ENCODE peak calls at places on chromosomes 6 and 20, in nine cellular contexts. One of them, this sample, is unnamed.

GRCh38 chr20:1816384-1817381 is 78.5 kb upstream of the SIRPA start:
- DNase-seq in aorta: no peak
- DNase-seq in GM13977: no peak
- DNase-seq in cardiac fibroblast: peak; percentile 86
- DNase-seq in GM10248: no peak
- DNase-seq in psoas muscle: no peak
- DNase-seq in fibroblast of lung: peak; percentile 77
- DNase-seq in activated CD8-positive, alpha-beta memory T cell treated with anti-CD3 and anti-CD28 coated beads, Interleukin-2, amount 50 U/mL, for 4 hours: no peak
- DNase-seq in CD8-positive, alpha-beta T cell: no peak
- DNase-seq in this sample: no peak

GRCh38 chr6:137819740-137820139 is 47.3 kb upstream of the TNFAIP3 start:
- DNase-seq in activated CD8-positive, alpha-beta memory T cell treated with anti-CD3 and anti-CD28 coated beads, Interleukin-2, amount 50 U/mL, for 4 hours: no peak
- DNase-seq in aorta: no peak
- DNase-seq in fibroblast of lung: no peak
- DNase-seq in CD8-positive, alpha-beta T cell: peak; percentile 63
- DNase-seq in GM13977: no peak
- DNase-seq in psoas muscle: no peak
- DNase-seq in GM10248: no peak
- DNase-seq in cardiac fibroblast: no peak
- DNase-seq in this sample: no peak

GRCh38 chr6:37517411-37517812 is 17.7 kb upstream of the CCDC167 start:
- DNase-seq in cardiac fibroblast: no peak
- DNase-seq in psoas muscle: no peak
- DNase-seq in fibroblast of lung: no peak
- DNase-seq in activated CD8-positive, alpha-beta memory T cell treated with anti-CD3 and anti-CD28 coated beads, Interleukin-2, amount 50 U/mL, for 4 hours: peak; percentile 65
- DNase-seq in CD8-positive, alpha-beta T cell: peak; percentile 89
- DNase-seq in GM13977: no peak
- DNase-seq in GM10248: peak; percentile 55
- DNase-seq in aorta: no peak
- DNase-seq in this sample: no peak

GRCh38 chr6:40037271-40037670 is 103.0 kb upstream of the MOCS1 start:
- DNase-seq in cardiac fibroblast: no peak
- DNase-seq in CD8-positive, alpha-beta T cell: no peak
- DNase-seq in aorta: no peak
- DNase-seq in fibroblast of lung: no peak
- DNase-seq in GM13977: no peak
- DNase-seq in psoas muscle: no peak
- DNase-seq in activated CD8-positive, alpha-beta memory T cell treated with anti-CD3 and anti-CD28 coated beads, Interleukin-2, amount 50 U/mL, for 4 hours: no peak
- DNase-seq in GM10248: no peak
- DNase-seq in this sample: no peak

GRCh38 chr6:18496462-18496861 is 109.3 kb downstream of the RNF144B start:
- DNase-seq in aorta: no peak
- DNase-seq in fibroblast of lung: peak; percentile 82
- DNase-seq in GM13977: no peak
- DNase-seq in activated CD8-positive, alpha-beta memory T cell treated with anti-CD3 and anti-CD28 coated beads, Interleukin-2, amount 50 U/mL, for 4 hours: no peak
- DNase-seq in GM10248: no peak
- DNase-seq in CD8-positive, alpha-beta T cell: no peak
- DNase-seq in cardiac fibroblast: no peak
- DNase-seq in psoas muscle: no peak
- DNase-seq in this sample: no peak

GRCh38 chr6:57177545-57178225 is 5.6 kb downstream of the BAG2 start:
- DNase-seq in cardiac fibroblast: peak; percentile 82
- DNase-seq in GM13977: no peak
- DNase-seq in fibroblast of lung: no peak
- DNase-seq in CD8-positive, alpha-beta T cell: no peak
- DNase-seq in GM10248: no peak
- DNase-seq in aorta: peak; percentile 74
- DNase-seq in activated CD8-positive, alpha-beta memory T cell treated with anti-CD3 and anti-CD28 coated beads, Interleukin-2, amount 50 U/mL, for 4 hours: no peak
- DNase-seq in psoas muscle: peak; percentile 44
- DNase-seq in this sample: no peak

GRCh38 chr6:73854998-73855718 is 159.2 kb downstream of the CD109 start:
- DNase-seq in psoas muscle: no peak
- DNase-seq in CD8-positive, alpha-beta T cell: no peak
- DNase-seq in activated CD8-positive, alpha-beta memory T cell treated with anti-CD3 and anti-CD28 coated beads, Interleukin-2, amount 50 U/mL, for 4 hours: no peak
- DNase-seq in cardiac fibroblast: peak; percentile 84
- DNase-seq in GM10248: peak; percentile 44
- DNase-seq in fibroblast of lung: peak; percentile 48
- DNase-seq in GM13977: peak; percentile 47
- DNase-seq in aorta: no peak
- DNase-seq in this sample: peak; percentile 66

GRCh38 chr20:17557675-17558006 is 12.2 kb upstream of the DSTN start:
- DNase-seq in psoas muscle: no peak
- DNase-seq in cardiac fibroblast: peak; percentile 70
- DNase-seq in GM13977: no peak
- DNase-seq in aorta: no peak
- DNase-seq in fibroblast of lung: peak; percentile 92
- DNase-seq in GM10248: no peak
- DNase-seq in CD8-positive, alpha-beta T cell: no peak
- DNase-seq in activated CD8-positive, alpha-beta memory T cell treated with anti-CD3 and anti-CD28 coated beads, Interleukin-2, amount 50 U/mL, for 4 hours: no peak
- DNase-seq in this sample: no peak

GRCh38 chr6:95078457-95078856 is 498.9 kb upstream of the MANEA start:
- DNase-seq in GM13977: no peak
- DNase-seq in psoas muscle: no peak
- DNase-seq in aorta: no peak
- DNase-seq in CD8-positive, alpha-beta T cell: no peak
- DNase-seq in activated CD8-positive, alpha-beta memory T cell treated with anti-CD3 and anti-CD28 coated beads, Interleukin-2, amount 50 U/mL, for 4 hours: no peak
- DNase-seq in fibroblast of lung: no peak
- DNase-seq in GM10248: no peak
- DNase-seq in cardiac fibroblast: no peak
- DNase-seq in this sample: no peak

GRCh38 chr6:45496085-45496433 is 118.3 kb upstream of the SUPT3H start:
- DNase-seq in CD8-positive, alpha-beta T cell: no peak
- DNase-seq in GM10248: no peak
- DNase-seq in psoas muscle: no peak
- DNase-seq in fibroblast of lung: no peak
- DNase-seq in activated CD8-positive, alpha-beta memory T cell treated with anti-CD3 and anti-CD28 coated beads, Interleukin-2, amount 50 U/mL, for 4 hours: no peak
- DNase-seq in GM13977: no peak
- DNase-seq in cardiac fibroblast: no peak
- DNase-seq in aorta: no peak
- DNase-seq in this sample: no peak

GRCh38 chr20:34938466-34939163 is 17.0 kb downstream of the GSS start:
- DNase-seq in CD8-positive, alpha-beta T cell: no peak
- DNase-seq in GM13977: no peak
- DNase-seq in GM10248: no peak
- DNase-seq in activated CD8-positive, alpha-beta memory T cell treated with anti-CD3 and anti-CD28 coated beads, Interleukin-2, amount 50 U/mL, for 4 hours: no peak
- DNase-seq in psoas muscle: peak; percentile 60
- DNase-seq in cardiac fibroblast: peak; percentile 35
- DNase-seq in aorta: peak; percentile 78
- DNase-seq in fibroblast of lung: no peak
- DNase-seq in this sample: peak; percentile 35

GRCh38 chr6:121660277-121660676 is 224.8 kb downstream of the GJA1 start:
- DNase-seq in activated CD8-positive, alpha-beta memory T cell treated with anti-CD3 and anti-CD28 coated beads, Interleukin-2, amount 50 U/mL, for 4 hours: no peak
- DNase-seq in cardiac fibroblast: no peak
- DNase-seq in psoas muscle: no peak
- DNase-seq in GM13977: no peak
- DNase-seq in CD8-positive, alpha-beta T cell: no peak
- DNase-seq in GM10248: no peak
- DNase-seq in fibroblast of lung: no peak
- DNase-seq in aorta: no peak
- DNase-seq in this sample: no peak